ENCODE peak calls at places on chromosomes 11 and 22, in four cellular contexts. Z is K562, L is A549, U is GM12878. X is an unnamed sample.

GRCh38 chr22:16953206-16954059 is 54.6 kb downstream of the GAB4 start:
- DNase-seq in Z (no peak), U (no peak), L (no peak), X (no peak)

GRCh38 chr11:57658023-57658361 is 430 bp downstream of the CLP1 start:
- DNase-seq in L (no peak), Z (no peak), U (no peak), X (no peak)

GRCh38 chr11:63240791-63241379 is 2.5 kb downstream of the SLC22A25 start:
- DNase-seq in Z (no peak), L (no peak), U (no peak), X (peak)

GRCh38 chr11:105915036-105915435 is 107.0 kb downstream of the MSANTD4 start:
- DNase-seq in U (no peak), Z (no peak), L (no peak), X (no peak)

GRCh38 chr11:121722431-121723256 is 269.9 kb upstream of the SORL1-AS1 start:
- DNase-seq in L (no peak), Z (no peak), U (no peak), X (peak)

GRCh38 chr11:72411623-72412532 is 22.5 kb downstream of the CLPB start:
- DNase-seq in L (no peak), Z (peak), U (no peak), X (peak)

GRCh38 chr11:85665756-85666155 is 827 bp upstream of the CREBZF start:
- DNase-seq in Z (no peak), L (no peak), U (no peak), X (no peak)

GRCh38 chr11:27468643-27469332 is 3.8 kb downstream of the LGR4 start:
- DNase-seq in Z (no peak), L (peak), U (no peak), X (no peak)

GRCh38 chr11:61793084-61793828 is 545 bp downstream of the FEN1 start:
- DNase-seq in U (no peak), Z (peak), L (peak), X (peak)

GRCh38 chr11:32435152-32435480 is 223 bp downstream of the WT1 start:
- DNase-seq in L (peak), U (no peak), Z (no peak), X (no peak)

GRCh38 chr11:61298663-61299244 is 3.6 kb upstream of the VWCE start:
- DNase-seq in Z (no peak), U (no peak), L (no peak), X (peak)

GRCh38 chr11:16611395-16612233 is 126.8 kb upstream of the C11orf58 start:
- DNase-seq in Z (peak), L (no peak), U (no peak), X (no peak)

GRCh38 chr22:45878051-45878764 is 98.8 kb downstream of the WNT7B start:
- DNase-seq in L (no peak), U (no peak), Z (no peak), X (no peak)

GRCh38 chr11:128904303-128904871 is 13.2 kb downstream of the KCNJ5 start:
- DNase-seq in Z (no peak), U (no peak), L (no peak), X (no peak)
- TF ChIP-seq HDAC2 in Z (no peak), U (no peak), L (no peak), X (no peak)

GRCh38 chr11:20353829-20354434 is 9.6 kb upstream of the HTATIP2 start:
- DNase-seq in L (peak), Z (peak), U (no peak), X (peak)
- TF ChIP-seq USF2 in L (no peak), Z (no peak), U (no peak), X (no peak)

GRCh38 chr11:96196074-96196787 is 146.8 kb downstream of the MAML2 start:
- DNase-seq in Z (no peak), U (no peak), L (no peak), X (no peak)

GRCh38 chr11:96197801-96198465 is 145.1 kb downstream of the MAML2 start:
- DNase-seq in Z (no peak), U (no peak), L (no peak), X (no peak)

GRCh38 chr11:96198466-96198808 is 144.6 kb downstream of the MAML2 start:
- DNase-seq in L (no peak), U (no peak), Z (no peak), X (no peak)

GRCh38 chr11:96199563-96200025 is 143.4 kb downstream of the MAML2 start:
- DNase-seq in U (no peak), Z (no peak), L (no peak), X (no peak)

DNA sequence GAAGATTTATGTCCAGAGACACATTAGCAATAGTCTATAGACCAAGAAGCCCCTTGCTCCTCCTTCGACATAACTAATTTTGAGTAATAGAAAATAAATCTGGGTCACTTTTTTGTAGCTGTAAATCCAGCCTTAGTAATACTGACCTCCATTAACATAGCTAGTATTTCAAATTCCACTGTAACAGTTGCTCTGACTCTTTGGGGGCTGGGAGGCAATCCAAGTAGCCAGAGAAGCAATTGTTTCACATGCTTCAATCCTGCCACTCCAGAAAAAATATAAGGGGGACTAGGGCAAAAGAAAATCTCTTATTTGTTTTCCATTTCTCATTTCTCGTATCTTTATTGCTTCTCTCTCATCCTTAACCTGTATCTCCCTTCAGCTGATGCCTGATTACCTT is 145.8 kb downstream of the MAML2 start:
- DNase-seq in L (no peak), Z (no peak), U (no peak), X (no peak)
- TF ChIP-seq JUNB in L (no peak), Z (no peak), U (no peak), X (no peak)

GRCh38 chr22:41537203-41537602 is 7.1 kb downstream of the POLR3H start:
- DNase-seq in U (no peak), Z (no peak), L (no peak), X (no peak)
- TF ChIP-seq HDAC2 in U (no peak), Z (no peak), L (no peak), X (no peak)